ENCODE peak calls at places on chromosomes 11 and 22, in four cellular contexts. F is heart right ventricle, P is astrocyte, N is epithelial cell of esophagus. K is an unnamed sample.

GRCh38 chr11:67268036-67268683 is 1.9 kb downstream of the GRK2 start:
- DNase-seq in F (peak), P (no peak), N (no peak), K (no peak)

GRCh38 chr22:50575426-50575941 is 2.7 kb downstream of the CPT1B start:
- DNase-seq in F (no peak), P (no peak), N (no peak), K (no peak)

GRCh38 chr11:10329356-10329755 is 24.5 kb downstream of the ADM start:
- DNase-seq in F (no peak), P (no peak), N (no peak), K (no peak)

GRCh38 chr11:34620820-34621792 is at the start of gene EHF:
- DNase-seq in F (no peak), P (no peak), N (peak), K (no peak)

GRCh38 chr22:25357056-25357455 is 137.6 kb downstream of the CRYBB2 start:
- DNase-seq in F (no peak), P (no peak), N (no peak), K (no peak)

GRCh38 chr11:62546937-62547625 is 475 bp upstream of the AHNAK start:
- DNase-seq in F (peak), P (no peak), N (peak), K (peak)

GRCh38 chr11:82906236-82906635 is 4.7 kb downstream of the DDIAS start:
- DNase-seq in F (no peak), P (peak), N (peak), K (no peak)

GRCh38 chr22:30884211-30885000 is 84.2 kb downstream of the MORC2 start:
- DNase-seq in F (no peak), P (no peak), N (no peak), K (no peak)

GRCh38 chr11:42647993-42648392 is 663.8 kb upstream of the API5 start:
- DNase-seq in F (no peak), P (no peak), N (no peak), K (no peak)

GRCh38 chr22:48389916-48390315 is 1437.8 kb downstream of the BRD1 start:
- DNase-seq in F (no peak), P (no peak), N (no peak), K (no peak)

GRCh38 chr11:89275966-89276365 is 98.3 kb downstream of the TYR start:
- DNase-seq in F (no peak), P (no peak), N (no peak), K (no peak)

GRCh38 chr11:40567392-40567791 is 892.1 kb downstream of the LRRC4C start:
- DNase-seq in F (no peak), P (no peak), N (no peak), K (no peak)

GRCh38 chr11:43359432-43359818 is 705 bp downstream of the TTC17 start:
- DNase-seq in F (no peak), P (peak), N (peak), K (no peak)

GRCh38 chr11:123235117-123235686 is 40.2 kb upstream of the CLMP start:
- DNase-seq in F (peak), P (no peak), N (no peak), K (peak)

GRCh38 chr11:19625438-19625837 is 87.2 kb upstream of the NAV2 start:
- DNase-seq in F (no peak), P (no peak), N (no peak), K (no peak)

GRCh38 chr11:68436985-68437926 is 23.3 kb upstream of the PPP6R3 start:
- DNase-seq in F (peak), P (peak), N (peak), K (no peak)

GRCh38 chr11:61091373-61092279 is 10.7 kb upstream of the CD5 start:
- DNase-seq in F (no peak), P (peak), N (peak), K (no peak)

GRCh38 chr11:122976734-122977454 is 4.7 kb downstream of the BSX start:
- DNase-seq in F (no peak), P (no peak), N (no peak), K (peak)

GRCh38 chr11:70700871-70701270 is 302.5 kb downstream of the CTTN start:
- DNase-seq in F (no peak), P (no peak), N (no peak), K (no peak)

GRCh38 chr11:77198440-77198849 is 70.4 kb downstream of the MYO7A start:
- DNase-seq in F (no peak), P (no peak), N (peak), K (no peak)

DNA sequence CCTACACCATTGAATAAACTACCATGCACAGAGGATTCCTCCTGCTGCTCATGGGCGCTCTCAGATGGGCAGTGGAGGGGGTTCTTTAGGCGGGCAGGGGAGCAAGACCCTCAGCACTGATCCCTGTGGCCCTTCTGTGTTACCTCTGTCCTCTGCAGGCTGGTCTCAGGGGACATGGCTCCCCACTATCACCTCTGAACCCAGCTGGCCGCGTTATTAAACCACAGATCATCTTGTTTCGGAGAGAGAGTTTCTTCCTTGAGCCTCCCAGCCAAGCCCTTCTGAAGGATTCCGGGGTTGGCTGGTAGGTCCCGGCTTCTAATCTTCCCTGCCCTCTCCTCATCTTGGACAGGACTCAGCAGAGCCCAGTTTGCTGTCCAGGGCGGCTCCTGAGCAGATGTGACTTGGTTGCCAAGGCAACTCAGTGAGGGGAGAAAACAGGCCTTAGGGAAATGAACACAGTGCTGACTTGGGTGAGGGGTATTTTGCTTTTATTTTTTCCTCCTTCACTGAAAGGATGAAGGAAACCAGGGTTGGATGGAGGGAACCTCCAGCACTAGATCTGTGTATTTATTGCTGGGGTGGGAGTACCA is 13.3 kb downstream of the APOL3 start:
- DNase-seq in F (no peak), P (no peak), N (no peak), K (no peak)
- TF ChIP-seq CTCF in F (no peak), P (no peak), N (no peak), K (no peak)

GRCh38 chr11:65857500-65858353 is at the start of gene CFL1:
- DNase-seq in F (peak), P (peak), N (peak), K (peak)

GRCh38 chr11:65860278-65861164 is at the start of gene MUS81:
- DNase-seq in F (peak), P (peak), N (peak), K (peak)

GRCh38 chr11:65859812-65860277 is 388 bp upstream of the MUS81 start:
- DNase-seq in F (no peak), P (no peak), N (no peak), K (peak)

GRCh38 chr11:65858354-65859133 is 564 bp upstream of the CFL1 start:
- DNase-seq in F (no peak), P (no peak), N (peak), K (no peak)

DNA sequence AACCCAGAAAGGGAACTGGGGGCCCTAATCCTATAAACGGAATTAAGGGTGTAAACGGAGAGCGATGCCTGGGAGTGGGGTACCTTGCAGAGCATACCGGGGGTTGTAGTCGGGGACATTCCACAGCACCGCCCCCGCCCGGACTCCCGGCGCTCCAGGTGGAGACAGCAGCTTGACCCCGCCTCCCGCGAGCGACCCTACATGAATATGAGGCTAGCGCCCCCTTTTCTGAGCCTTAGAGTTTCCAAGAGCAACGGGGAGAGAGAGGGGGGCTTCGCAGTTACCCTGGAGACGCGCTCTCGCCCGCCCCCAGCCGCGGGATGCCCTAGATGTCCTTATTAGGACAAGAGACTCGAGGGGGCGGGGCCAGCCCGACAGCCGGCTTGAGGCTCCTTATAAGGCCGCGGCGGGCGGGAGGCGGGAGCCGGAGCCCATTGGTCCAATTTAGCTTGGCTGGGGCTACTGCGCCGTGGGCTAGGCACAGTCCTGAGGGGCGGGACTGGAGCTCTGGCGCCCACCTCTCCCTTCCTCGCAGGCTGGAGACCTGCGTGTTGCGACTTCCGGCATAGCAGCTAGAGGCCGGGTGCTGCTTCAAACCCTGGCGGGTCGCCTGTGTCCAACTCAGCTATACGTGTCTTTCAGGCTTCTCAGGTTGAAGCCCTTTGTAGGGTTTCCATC is 960 bp upstream of the MUS81 start:
- DNase-seq in F (peak), P (peak), N (peak), K (peak)
- TF ChIP-seq CTCF in F (no peak), P (no peak), N (no peak), K (no peak)

GRCh38 chr11:4607782-4608666 is at the start of gene TRIM68:
- DNase-seq in F (peak), P (peak), N (peak), K (peak)
- TF ChIP-seq CTCF in F (no peak), P (no peak), N (no peak), K (no peak)

GRCh38 chr11:13538044-13538443 is 42.2 kb upstream of the PTH start:
- DNase-seq in F (no peak), P (no peak), N (no peak), K (no peak)

GRCh38 chr11:13534358-13534757 is 38.6 kb upstream of the PTH start:
- DNase-seq in F (no peak), P (no peak), N (no peak), K (no peak)

GRCh38 chr11:13535819-13536218 is 40.0 kb upstream of the PTH start:
- DNase-seq in F (no peak), P (no peak), N (no peak), K (no peak)
- TF ChIP-seq CTCF in F (no peak), P (no peak), N (no peak), K (no peak)

GRCh38 chr11:126211236-126212088 is at the start of the genes FAM118B and RPUSD4:
- DNase-seq in F (peak), P (peak), N (peak), K (peak)
- TF ChIP-seq CTCF in F (no peak), P (no peak), N (no peak), K (no peak)

GRCh38 chr22:29702931-29703594 is 16.7 kb upstream of the CABP7 start:
- DNase-seq in F (peak), P (no peak), N (no peak), K (no peak)

GRCh38 chr22:29706493-29706892 is 13.3 kb upstream of the CABP7 start:
- DNase-seq in F (no peak), P (peak), N (no peak), K (no peak)

GRCh38 chr22:29705651-29706050 is 14.2 kb upstream of the CABP7 start:
- DNase-seq in F (no peak), P (no peak), N (no peak), K (no peak)

GRCh38 chr22:29703595-29704195 is 16.1 kb upstream of the CABP7 start:
- DNase-seq in F (no peak), P (no peak), N (no peak), K (no peak)

GRCh38 chr22:29704528-29705285 is 15.1 kb upstream of the CABP7 start:
- DNase-seq in F (no peak), P (peak), N (no peak), K (no peak)
- TF ChIP-seq CTCF in F (no peak), P (no peak), N (no peak), K (no peak)

GRCh38 chr11:102831709-102832492 is 11.5 kb downstream of the MMP3 start:
- DNase-seq in F (no peak), P (no peak), N (no peak), K (no peak)

GRCh38 chr11:102832612-102833011 is 10.8 kb downstream of the MMP3 start:
- DNase-seq in F (no peak), P (no peak), N (no peak), K (no peak)

GRCh38 chr11:102829671-102830070 is 13.7 kb downstream of the MMP3 start:
- DNase-seq in F (no peak), P (no peak), N (peak), K (no peak)

GRCh38 chr11:102830328-102830727 is 13.1 kb downstream of the MMP3 start:
- DNase-seq in F (no peak), P (peak), N (peak), K (no peak)

DNA sequence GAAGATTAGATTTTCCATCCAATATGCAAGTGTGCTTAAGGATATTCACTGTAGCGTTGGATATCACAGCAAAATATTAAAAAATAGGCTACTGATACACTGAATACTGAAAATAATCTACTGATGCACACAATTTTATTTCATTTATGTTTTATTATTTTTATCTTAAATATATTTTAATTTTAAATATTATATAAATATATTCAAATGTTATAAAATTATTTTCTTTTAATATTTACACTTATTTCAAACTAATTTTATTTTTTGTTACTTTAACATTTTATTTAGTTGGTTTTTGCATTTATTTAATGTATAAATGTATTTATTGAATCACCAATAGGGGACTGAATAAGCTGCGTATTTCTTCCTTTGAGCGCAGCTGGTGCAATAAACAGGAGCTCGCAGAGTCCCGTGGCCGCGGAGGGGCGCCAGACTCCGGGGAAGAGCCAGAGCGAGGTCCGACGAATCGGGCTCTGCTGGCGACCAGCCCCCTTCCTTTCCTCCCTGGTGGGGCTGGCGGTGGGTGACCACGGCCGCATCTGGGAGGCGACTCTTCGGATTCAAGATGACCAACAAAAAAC is 12.2 kb downstream of the MMP3 start:
- DNase-seq in F (peak), P (no peak), N (peak), K (no peak)
- TF ChIP-seq CTCF in F (no peak), P (peak), N (peak), K (no peak)

DNA sequence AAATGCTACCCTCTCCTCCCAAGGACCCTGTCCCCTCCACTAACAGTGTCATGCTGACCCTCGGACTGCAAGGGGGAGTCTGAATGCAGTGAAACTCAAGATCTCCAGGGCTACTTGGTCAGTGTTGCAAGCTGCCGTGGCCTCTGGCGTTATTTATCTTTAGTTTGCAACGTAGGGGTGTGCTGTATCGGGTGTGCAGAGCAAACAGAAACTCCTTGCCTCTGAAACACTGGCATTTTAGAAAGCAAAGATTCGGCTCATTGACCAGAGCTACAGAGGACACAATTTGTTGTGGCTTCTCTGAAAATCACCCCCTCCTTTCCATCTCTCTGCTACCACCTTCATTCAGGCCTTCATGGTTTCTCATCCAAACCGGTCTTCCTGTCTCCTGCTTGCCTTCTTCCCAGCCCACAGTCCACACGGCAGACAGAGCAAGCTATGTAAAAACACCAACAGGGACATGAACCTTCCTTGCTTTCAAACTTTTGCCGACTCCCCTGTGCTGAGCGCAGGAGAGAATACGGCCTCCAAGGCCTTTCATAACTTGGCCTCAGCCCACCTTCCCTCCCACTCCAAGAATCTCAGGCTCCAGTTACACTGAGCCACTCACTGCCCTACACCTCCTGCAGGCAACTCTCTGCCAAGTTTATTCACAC is 14.9 kb downstream of the FZD4 start:
- DNase-seq in F (peak), P (peak), N (no peak), K (no peak)
- TF ChIP-seq CTCF in F (no peak), P (no peak), N (no peak), K (no peak)

DNA sequence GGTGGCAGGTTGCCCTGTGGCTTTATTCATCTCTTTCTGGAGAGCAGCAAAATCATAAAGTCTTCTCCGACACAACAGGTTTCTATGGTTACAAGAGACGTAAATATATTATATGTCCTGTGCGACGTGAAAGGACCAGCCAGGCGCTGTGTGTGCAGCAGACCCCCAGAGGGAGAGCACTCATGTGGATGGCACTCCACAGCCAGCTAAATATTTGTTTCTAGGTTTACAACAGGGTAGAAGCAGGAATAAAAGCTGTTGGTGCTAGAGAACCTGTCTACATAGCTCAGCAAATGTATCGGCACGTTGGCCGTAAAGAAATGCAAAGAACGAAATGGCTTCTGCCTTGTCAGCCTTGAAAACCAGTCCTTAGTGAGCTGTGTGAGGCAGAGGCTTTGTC is 133.8 kb upstream of the PITPNB start:
- DNase-seq in F (no peak), P (no peak), N (no peak), K (no peak)
- TF ChIP-seq CTCF in F (no peak), P (no peak), N (no peak), K (no peak)

K was measured in mesothelial cell of epicardium.